ENCODE peak calls at places on chromosomes 7 and 10, in six cellular contexts. One of them, this sample, is unnamed.

GRCh38 chr7:132482866-132483265 is 93.4 kb downstream of the PLXNA4 start:
- DNase-seq in left cardiac atrium: no peak
- DNase-seq in germinal center: no peak
- DNase-seq in coronary artery: no peak
- DNase-seq in T-helper 1 cell: no peak
- DNase-seq in activated naive CD4-positive, alpha-beta T cell: no peak
- DNase-seq in this sample: no peak

GRCh38 chr7:137545059-137545730 is 201.7 kb upstream of the PTN start:
- DNase-seq in left cardiac atrium: no peak
- DNase-seq in germinal center: no peak
- DNase-seq in coronary artery: no peak
- DNase-seq in T-helper 1 cell: no peak
- DNase-seq in activated naive CD4-positive, alpha-beta T cell: no peak
- DNase-seq in this sample: no peak

GRCh38 chr7:29839302-29839701 is 33.0 kb downstream of the WIPF3 start:
- DNase-seq in left cardiac atrium: peak
- DNase-seq in germinal center: no peak
- DNase-seq in coronary artery: no peak
- DNase-seq in T-helper 1 cell: no peak
- DNase-seq in activated naive CD4-positive, alpha-beta T cell: no peak
- DNase-seq in this sample: no peak

GRCh38 chr7:66100408-66101050 is 14.1 kb upstream of the CRCP start:
- DNase-seq in left cardiac atrium: no peak
- DNase-seq in germinal center: no peak
- DNase-seq in coronary artery: no peak
- DNase-seq in T-helper 1 cell: no peak
- DNase-seq in activated naive CD4-positive, alpha-beta T cell: no peak
- DNase-seq in this sample: no peak

GRCh38 chr10:64265961-64266360 is 744.8 kb downstream of the REEP3 start:
- DNase-seq in left cardiac atrium: no peak
- DNase-seq in germinal center: no peak
- DNase-seq in coronary artery: no peak
- DNase-seq in T-helper 1 cell: no peak
- DNase-seq in activated naive CD4-positive, alpha-beta T cell: no peak
- DNase-seq in this sample: no peak

GRCh38 chr7:6558837-6559236 is 7.6 kb upstream of the GRID2IP start:
- DNase-seq in left cardiac atrium: no peak
- DNase-seq in germinal center: no peak
- DNase-seq in coronary artery: no peak
- DNase-seq in T-helper 1 cell: no peak
- DNase-seq in activated naive CD4-positive, alpha-beta T cell: no peak
- DNase-seq in this sample: no peak

GRCh38 chr7:34155225-34155908 is 250.0 kb downstream of the BMPER start:
- DNase-seq in left cardiac atrium: peak
- DNase-seq in germinal center: no peak
- DNase-seq in coronary artery: no peak
- DNase-seq in T-helper 1 cell: no peak
- DNase-seq in activated naive CD4-positive, alpha-beta T cell: no peak
- DNase-seq in this sample: no peak

GRCh38 chr10:44647473-44647872 is 262.6 kb upstream of the CXCL12 start:
- DNase-seq in left cardiac atrium: no peak
- DNase-seq in germinal center: no peak
- DNase-seq in coronary artery: no peak
- DNase-seq in T-helper 1 cell: no peak
- DNase-seq in activated naive CD4-positive, alpha-beta T cell: no peak
- DNase-seq in this sample: no peak

GRCh38 chr7:76346097-76346496 is 12.7 kb downstream of the YWHAG start:
- DNase-seq in left cardiac atrium: no peak
- DNase-seq in germinal center: no peak
- DNase-seq in coronary artery: no peak
- DNase-seq in T-helper 1 cell: no peak
- DNase-seq in activated naive CD4-positive, alpha-beta T cell: no peak
- DNase-seq in this sample: no peak

GRCh38 chr10:113069595-113069994 is 119.5 kb downstream of the TCF7L2 start:
- DNase-seq in left cardiac atrium: no peak
- DNase-seq in germinal center: no peak
- DNase-seq in coronary artery: no peak
- DNase-seq in T-helper 1 cell: no peak
- DNase-seq in activated naive CD4-positive, alpha-beta T cell: no peak
- DNase-seq in this sample: no peak

GRCh38 chr10:103445767-103446567 is 6.2 kb downstream of the CALHM2 start:
- DNase-seq in left cardiac atrium: peak
- DNase-seq in germinal center: no peak
- DNase-seq in coronary artery: peak
- DNase-seq in T-helper 1 cell: no peak
- DNase-seq in activated naive CD4-positive, alpha-beta T cell: no peak
- DNase-seq in this sample: no peak

GRCh38 chr10:17444062-17444714 is 10.2 kb downstream of the ST8SIA6 start:
- DNase-seq in left cardiac atrium: no peak
- DNase-seq in germinal center: no peak
- DNase-seq in coronary artery: no peak
- DNase-seq in T-helper 1 cell: no peak
- DNase-seq in activated naive CD4-positive, alpha-beta T cell: no peak
- DNase-seq in this sample: no peak